ENCODE peak calls at places on chromosomes 11 and 22, in nine cellular contexts. Q, O, L, U, J, P, E, A and D are unnamed samples.

GRCh38 chr11:45093761-45094455 is 52.5 kb upstream of the PRDM11 start:
- DNase-seq in Q (no peak), O (no peak), L (no peak), U (no peak), J (no peak), P (no peak), E (no peak), A (no peak), D (no peak)

GRCh38 chr11:6755303-6755952 is 16.3 kb downstream of the OR2AG2 start:
- DNase-seq in Q (peak; percentile 67), O (peak; percentile 38), L (peak; percentile 60), U (peak; percentile 24), J (peak; percentile 72), P (peak; percentile 67), E (peak; percentile 37), A (peak; percentile 47), D (peak; percentile 52)

GRCh38 chr11:73530109-73530508 is 67.8 kb downstream of the FAM168A start:
- DNase-seq in Q (peak; percentile 46), O (no peak), L (no peak), U (no peak), J (peak; percentile 82), P (peak; percentile 4), E (no peak), A (peak; percentile 18), D (no peak)

GRCh38 chr11:116244889-116245288 is 527.9 kb downstream of the BUD13 start:
- DNase-seq in Q (no peak), O (no peak), L (no peak), U (no peak), J (no peak), P (no peak), E (no peak), A (no peak), D (no peak)

GRCh38 chr11:77019976-77020591 is 14.1 kb upstream of the B3GNT6 start:
- DNase-seq in Q (no peak), O (no peak), L (peak; percentile 92), U (peak; percentile 68), J (no peak), P (peak; percentile 24), E (no peak), A (no peak), D (peak; percentile 41)

GRCh38 chr11:71164621-71165020 is 87.8 kb downstream of the SHANK2 start:
- DNase-seq in Q (no peak), O (no peak), L (no peak), U (no peak), J (no peak), P (no peak), E (no peak), A (no peak), D (no peak)

GRCh38 chr11:95655544-95655943 is 134.0 kb downstream of the FAM76B start:
- DNase-seq in Q (no peak), O (no peak), L (no peak), U (no peak), J (no peak), P (no peak), E (no peak), A (no peak), D (no peak)

GRCh38 chr11:45094958-45095690 is 51.3 kb upstream of the PRDM11 start:
- DNase-seq in Q (no peak), O (no peak), L (no peak), U (no peak), J (no peak), P (no peak), E (no peak), A (no peak), D (no peak)

GRCh38 chr22:22720201-22720723 is 75.8 kb downstream of the GGTLC2 start:
- DNase-seq in Q (peak; percentile 72), O (peak; percentile 68), L (peak; percentile 34), U (peak; percentile 67), J (peak; percentile 77), P (peak; percentile 41), E (peak; percentile 38), A (peak; percentile 91), D (peak; percentile 57)

GRCh38 chr11:12794556-12795230 is 120.5 kb downstream of the TEAD1 start:
- DNase-seq in Q (no peak), O (no peak), L (no peak), U (no peak), J (no peak), P (no peak), E (no peak), A (no peak), D (no peak)

GRCh38 chr11:17145972-17146371 is 61.8 kb downstream of the PIK3C2A start:
- DNase-seq in Q (no peak), O (peak; percentile 80), L (peak; percentile 21), U (no peak), J (no peak), P (no peak), E (no peak), A (no peak), D (peak; percentile 54)

DNA sequence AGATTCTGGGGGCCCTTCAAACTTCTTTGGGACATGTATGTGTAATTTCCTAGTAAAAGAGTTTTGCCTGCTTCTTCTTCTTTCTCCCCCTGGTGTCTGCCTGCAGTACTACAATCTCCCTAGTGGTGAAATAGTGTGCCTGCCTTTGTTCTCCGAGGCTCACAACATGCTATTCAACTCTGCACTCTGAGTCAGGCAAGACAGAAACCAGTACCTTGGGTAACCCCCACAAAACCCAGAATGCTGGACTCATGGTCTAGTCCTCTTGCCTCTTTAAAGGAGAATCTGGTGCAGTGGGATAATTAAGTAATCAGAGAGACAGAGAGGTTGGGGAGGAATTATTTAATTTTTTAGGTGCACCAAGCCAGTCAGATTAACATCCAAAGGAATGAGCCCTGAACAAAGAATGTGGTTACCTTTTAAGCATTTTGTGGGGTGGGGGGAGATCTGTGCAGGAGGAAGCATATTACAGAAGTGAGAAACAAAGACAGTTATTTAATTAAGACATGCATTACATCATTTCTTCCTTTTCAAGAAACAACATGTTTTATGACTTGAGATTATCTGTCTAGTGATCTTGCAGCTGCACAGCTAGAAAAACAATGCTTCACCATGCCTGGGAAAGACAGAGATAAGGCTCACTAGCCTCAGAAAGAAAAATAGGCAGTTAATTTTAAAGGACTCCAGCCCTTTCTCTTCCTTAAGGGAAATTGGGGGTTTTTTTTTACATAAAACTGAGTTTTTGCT is 11.0 kb upstream of the MS4A6A start:
- DNase-seq in Q (peak; percentile 72), O (peak; percentile 78), L (peak; percentile 89), U (peak; percentile 56), J (peak; percentile 87), P (peak; percentile 66), E (peak; percentile 52), A (peak; percentile 61), D (peak; percentile 66)
- TF ChIP-seq EZH2phosphoT487 in Q (no peak), O (no peak), L (no peak), U (no peak), J (no peak), P (no peak), E (no peak), A (no peak), D (no peak)

GRCh38 chr11:1561266-1561665 is 10.8 kb downstream of the DUSP8 start:
- DNase-seq in Q (no peak), O (no peak), L (no peak), U (no peak), J (no peak), P (no peak), E (peak; percentile 16), A (no peak), D (no peak)

GRCh38 chr11:1560618-1561251 is 11.3 kb downstream of the DUSP8 start:
- DNase-seq in Q (no peak), O (no peak), L (no peak), U (no peak), J (no peak), P (no peak), E (no peak), A (no peak), D (no peak)

GRCh38 chr11:1562469-1563148 is 9.5 kb downstream of the DUSP8 start:
- DNase-seq in Q (no peak), O (no peak), L (no peak), U (no peak), J (no peak), P (no peak), E (no peak), A (no peak), D (no peak)

GRCh38 chr11:1563149-1563638 is 8.9 kb downstream of the DUSP8 start:
- DNase-seq in Q (no peak), O (no peak), L (no peak), U (no peak), J (no peak), P (no peak), E (no peak), A (no peak), D (no peak)

GRCh38 chr11:1561955-1562354 is 10.1 kb downstream of the DUSP8 start:
- DNase-seq in Q (no peak), O (no peak), L (no peak), U (no peak), J (no peak), P (no peak), E (no peak), A (no peak), D (no peak)
- TF ChIP-seq EZH2phosphoT487 in Q (no peak), O (no peak), L (no peak), U (no peak), J (no peak), P (no peak), E (no peak), A (no peak), D (no peak)

DNA sequence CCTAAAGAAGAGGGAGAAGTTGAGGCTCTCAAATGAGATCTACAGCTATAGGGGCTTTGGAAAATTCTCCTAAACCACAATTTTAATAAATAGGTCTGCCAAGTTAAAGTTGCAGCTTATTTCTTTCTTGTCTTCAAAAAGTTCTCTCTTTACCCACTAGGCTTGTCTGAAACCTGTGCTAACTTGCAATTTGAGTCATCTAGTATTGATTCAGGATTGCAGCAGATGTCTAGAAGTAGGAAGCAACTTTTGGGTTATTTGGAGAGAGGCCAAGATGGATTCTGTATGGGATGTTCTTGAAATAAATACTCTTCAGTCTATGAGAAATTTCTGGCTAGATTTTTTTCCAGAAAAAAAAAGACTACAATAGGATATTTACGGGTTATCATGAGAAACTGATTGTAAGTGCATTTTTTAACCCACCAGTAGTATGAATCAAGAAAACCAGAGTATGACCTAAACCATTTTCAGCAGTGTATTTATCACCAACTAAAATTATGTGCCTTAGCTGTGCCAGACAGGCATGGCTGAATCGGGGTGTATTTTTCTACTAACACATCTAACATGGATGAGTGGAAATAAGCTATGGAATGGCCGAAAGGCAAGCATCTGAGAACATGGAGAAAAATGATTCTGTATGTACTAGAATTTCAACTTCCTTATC is 4.9 kb upstream of the RAB38 start:
- DNase-seq in Q (no peak), O (no peak), L (peak; percentile 78), U (no peak), J (no peak), P (no peak), E (no peak), A (no peak), D (peak; percentile 11)
- TF ChIP-seq EZH2phosphoT487 in Q (no peak), O (no peak), L (no peak), U (no peak), J (no peak), P (no peak), E (no peak), A (no peak), D (no peak)

DNA sequence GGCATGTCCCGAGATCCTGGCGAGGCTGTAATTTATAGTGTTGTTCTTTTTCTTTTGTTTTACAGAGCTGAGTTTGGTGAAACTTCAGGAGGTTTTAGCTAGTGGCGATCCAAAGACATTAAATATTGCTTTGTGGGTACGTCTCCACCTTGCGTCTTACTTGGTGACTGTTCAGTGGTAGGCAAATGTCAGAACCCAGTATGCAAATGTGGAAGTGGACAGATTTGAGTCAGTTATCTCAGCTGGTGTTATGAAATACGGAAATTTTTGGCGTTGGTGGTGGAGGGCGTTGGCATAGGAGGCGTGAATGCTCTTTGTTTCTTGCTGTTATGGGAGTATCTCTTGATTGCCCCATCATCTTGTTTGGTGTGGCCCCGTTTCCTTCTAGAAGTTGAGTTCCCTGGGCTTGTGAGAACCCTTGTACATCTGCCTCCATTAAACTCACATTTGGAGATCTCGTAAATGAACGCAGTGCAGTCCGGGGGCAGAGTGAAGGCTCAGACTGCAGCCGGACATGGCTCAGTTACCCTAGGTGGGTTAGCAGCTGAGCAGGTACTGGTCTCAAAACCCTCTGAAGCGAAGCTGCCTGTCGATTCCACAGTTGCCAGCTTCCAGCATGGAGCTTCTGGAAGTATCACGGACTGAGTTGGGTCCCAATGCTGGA is 39.9 kb downstream of the PTPRJ start:
- DNase-seq in Q (no peak), O (no peak), L (no peak), U (no peak), J (no peak), P (no peak), E (no peak), A (peak; percentile 92), D (no peak)
- TF ChIP-seq EZH2phosphoT487 in Q (no peak), O (no peak), L (no peak), U (no peak), J (no peak), P (no peak), E (no peak), A (no peak), D (no peak)